ENCODE peak calls at places on chromosomes 3 and 15, in five cellular contexts. U, J, B, D and K are unnamed samples.

GRCh38 chr3:99409961-99410360 is 228.4 kb upstream of the COL8A1 start:
- DNase-seq in U (no peak), J (no peak), B (no peak), D (no peak), K (no peak)

GRCh38 chr15:41423979-41424659 is 7.2 kb downstream of the RTF1 start:
- DNase-seq in U (no peak), J (no peak), B (no peak), D (no peak), K (no peak)

GRCh38 chr3:154898916-154899315 is 181.2 kb upstream of the MME start:
- DNase-seq in U (no peak), J (no peak), B (no peak), D (no peak), K (no peak)

GRCh38 chr3:197748597-197749314 is 927 bp upstream of the FYTTD1 start:
- DNase-seq in U (no peak), J (no peak), B (no peak), D (no peak), K (no peak)

GRCh38 chr3:13706451-13706850 is 157.5 kb downstream of the FBLN2 start:
- DNase-seq in U (no peak), J (peak), B (no peak), D (no peak), K (peak)

GRCh38 chr3:100506355-100506754 is 13.9 kb downstream of the TMEM45A start:
- DNase-seq in U (no peak), J (no peak), B (no peak), D (no peak), K (no peak)

GRCh38 chr3:197787412-197787811 is 3.6 kb upstream of the LRCH3 start:
- DNase-seq in U (no peak), J (no peak), B (no peak), D (no peak), K (peak)

GRCh38 chr3:175378348-175378747 is 519.2 kb downstream of the NAALADL2 start:
- DNase-seq in U (no peak), J (no peak), B (no peak), D (no peak), K (no peak)

GRCh38 chr15:88348579-88349255 is 92.2 kb upstream of the NTRK3 start:
- DNase-seq in U (no peak), J (no peak), B (no peak), D (no peak), K (no peak)

GRCh38 chr3:70824078-70824477 is 511.6 kb upstream of the MDFIC2 start:
- DNase-seq in U (no peak), J (no peak), B (no peak), D (no peak), K (no peak)

GRCh38 chr3:127986803-127987202 is 65.4 kb upstream of the SEC61A1 start:
- DNase-seq in U (peak), J (no peak), B (no peak), D (no peak), K (no peak)

GRCh38 chr3:174618368-174618767 is 240.8 kb upstream of the NAALADL2 start:
- DNase-seq in U (no peak), J (no peak), B (no peak), D (no peak), K (no peak)

GRCh38 chr3:159840900-159841299 is 147.7 kb upstream of the IL12A start:
- DNase-seq in U (no peak), J (no peak), B (no peak), D (no peak), K (no peak)

GRCh38 chr15:71440479-71441071 is 325.3 kb downstream of the THSD4 start:
- DNase-seq in U (no peak), J (no peak), B (no peak), D (peak), K (no peak)

GRCh38 chr3:123878807-123879206 is 5.3 kb downstream of the MYLK start:
- DNase-seq in U (no peak), J (no peak), B (no peak), D (no peak), K (no peak)

GRCh38 chr3:123877466-123877865 is 6.7 kb downstream of the MYLK start:
- DNase-seq in U (no peak), J (no peak), B (no peak), D (no peak), K (no peak)

GRCh38 chr3:123880998-123881561 is 3.1 kb downstream of the MYLK start:
- DNase-seq in U (peak), J (no peak), B (no peak), D (peak), K (no peak)

GRCh38 chr3:123877965-123878364 is 6.2 kb downstream of the MYLK start:
- DNase-seq in U (no peak), J (no peak), B (no peak), D (no peak), K (no peak)

GRCh38 chr3:123876858-123877257 is 7.3 kb downstream of the MYLK start:
- DNase-seq in U (no peak), J (no peak), B (no peak), D (no peak), K (no peak)
- TF ChIP-seq CTCF in U (no peak), J (no peak), B (no peak), D (peak), K (no peak)

DNA sequence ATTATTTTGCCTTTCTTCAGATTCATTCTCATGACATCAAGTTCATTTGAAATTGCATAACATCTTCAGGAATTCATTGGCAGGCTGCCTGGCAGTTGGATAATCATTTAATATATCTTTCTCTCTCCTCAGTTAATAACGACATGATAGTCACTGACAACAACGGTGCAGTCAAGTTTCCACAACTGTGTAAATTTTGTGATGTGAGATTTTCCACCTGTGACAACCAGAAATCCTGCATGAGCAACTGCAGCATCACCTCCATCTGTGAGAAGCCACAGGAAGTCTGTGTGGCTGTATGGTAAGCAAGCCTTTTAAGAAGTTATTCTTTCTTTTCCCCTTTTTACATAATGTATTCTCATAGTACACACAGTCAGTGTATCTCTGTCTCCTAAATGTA is 38.2 kb downstream of the TGFBR2 start:
- DNase-seq in U (no peak), J (peak), B (no peak), D (no peak), K (peak)
- TF ChIP-seq EP300 in U (no peak), J (no peak), B (no peak), D (no peak), K (no peak)

GRCh38 chr15:39979606-39980005 is 45.7 kb downstream of the EIF2AK4 start:
- DNase-seq in U (no peak), J (no peak), B (no peak), D (no peak), K (no peak)

GRCh38 chr15:39974656-39975230 is 40.8 kb downstream of the EIF2AK4 start:
- DNase-seq in U (no peak), J (no peak), B (no peak), D (no peak), K (no peak)

DNA sequence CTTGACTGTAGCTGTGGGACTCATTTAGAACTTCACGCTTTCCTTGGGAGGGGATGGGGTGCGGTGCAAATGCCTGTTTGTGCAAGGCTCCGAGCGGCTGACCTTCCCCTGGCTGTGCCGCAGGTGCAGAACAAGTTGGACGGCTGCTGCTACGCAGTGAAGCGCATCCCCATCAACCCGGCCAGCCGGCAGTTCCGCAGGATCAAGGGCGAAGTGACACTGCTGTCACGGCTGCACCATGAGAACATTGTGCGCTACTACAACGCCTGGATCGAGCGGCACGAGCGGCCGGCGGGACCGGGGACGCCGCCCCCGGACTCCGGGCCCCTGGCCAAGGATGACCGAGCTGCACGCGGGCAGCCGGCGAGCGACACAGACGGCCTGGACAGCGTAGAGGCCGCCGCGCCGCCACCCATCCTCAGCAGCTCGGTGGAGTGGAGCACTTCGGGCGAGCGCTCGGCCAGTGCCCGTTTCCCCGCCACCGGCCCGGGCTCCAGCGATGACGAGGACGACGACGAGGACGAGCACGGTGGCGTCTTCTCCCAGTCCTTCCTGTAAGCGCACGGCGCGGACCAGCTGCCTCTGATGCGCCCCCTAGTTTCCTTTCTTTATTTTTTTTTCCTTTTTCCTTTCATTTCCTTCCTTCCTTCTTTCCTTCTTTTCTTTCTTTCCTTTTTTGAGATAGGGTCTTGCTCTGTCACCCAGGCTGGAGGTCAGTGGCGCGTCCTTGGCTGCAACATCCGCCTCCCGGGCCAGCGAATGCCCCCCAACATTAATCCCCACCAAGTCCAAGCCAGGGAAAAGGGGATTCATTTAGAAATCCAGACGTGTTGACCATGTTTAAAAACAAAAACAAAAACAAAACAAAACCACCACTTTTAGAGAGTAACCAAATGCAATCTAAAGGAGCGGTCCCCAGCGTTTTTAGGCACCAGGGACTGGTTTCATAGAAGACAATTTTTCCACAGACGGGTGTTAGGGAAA is 42.7 kb downstream of the EIF2AK4 start:
- DNase-seq in U (no peak), J (no peak), B (peak), D (no peak), K (peak)
- TF ChIP-seq CTCF in U (peak), J (peak), B (peak), D (no peak), K (peak)

GRCh38 chr3:195160257-195160898 is 110.6 kb downstream of the XXYLT1 start:
- DNase-seq in U (no peak), J (no peak), B (no peak), D (no peak), K (no peak)
- TF ChIP-seq EP300 in U (peak), J (no peak), B (no peak), D (no peak), K (no peak)

DNA sequence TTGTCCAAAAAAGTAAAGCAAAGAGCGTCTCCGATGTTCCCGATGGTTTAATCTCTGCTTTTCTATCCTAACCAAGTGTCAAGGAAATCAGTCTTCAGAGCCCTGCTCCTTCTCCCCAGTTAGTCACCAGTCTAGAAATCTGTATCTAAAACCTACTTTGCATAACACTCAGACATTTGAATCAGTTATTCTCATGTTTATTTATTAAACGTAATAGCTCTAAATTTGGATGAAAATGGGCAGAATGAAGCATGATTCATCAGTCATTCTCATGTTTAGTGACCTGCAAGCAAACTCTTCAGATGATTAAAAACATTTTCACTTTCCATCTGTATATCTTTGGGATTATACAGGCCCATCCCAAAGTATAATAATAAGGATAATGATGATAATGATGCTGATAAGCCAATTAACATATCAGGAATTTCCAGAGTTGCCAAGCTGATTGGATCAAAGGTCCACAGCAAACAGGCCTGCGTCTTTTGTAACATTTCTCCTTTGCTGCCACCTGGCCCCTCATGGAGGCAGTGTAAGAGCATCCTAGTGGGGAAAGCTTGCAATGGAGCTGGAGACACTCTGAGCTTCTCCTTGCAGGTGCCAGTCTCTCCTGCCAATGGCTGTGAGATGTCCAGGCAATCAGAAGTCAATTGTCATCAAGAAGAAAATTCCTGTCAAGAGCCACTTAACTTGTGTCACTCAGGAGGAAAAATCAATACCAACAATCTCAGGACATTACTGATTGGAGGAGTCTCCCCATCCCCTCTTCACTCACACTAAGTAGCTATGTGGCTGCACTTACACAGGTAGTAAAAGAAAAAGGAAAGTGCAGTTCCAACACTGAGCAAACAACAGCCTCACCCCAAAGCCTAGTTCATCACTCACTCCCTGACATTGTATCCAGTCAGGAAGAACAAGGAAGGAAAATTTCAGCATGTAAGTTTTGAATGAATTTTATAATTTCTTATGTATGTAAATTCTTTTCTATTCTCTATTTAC is 273.7 kb downstream of the IGSF11 start:
- DNase-seq in U (no peak), J (no peak), B (no peak), D (no peak), K (no peak)
- TF ChIP-seq CTCF in U (no peak), J (no peak), B (no peak), D (no peak), K (no peak)

GRCh38 chr3:194537732-194538247 is 51.0 kb upstream of the ATP13A3 start:
- DNase-seq in U (no peak), J (no peak), B (no peak), D (no peak), K (peak)
- TF ChIP-seq EP300 in U (no peak), J (no peak), B (no peak), D (no peak), K (no peak)

DNA sequence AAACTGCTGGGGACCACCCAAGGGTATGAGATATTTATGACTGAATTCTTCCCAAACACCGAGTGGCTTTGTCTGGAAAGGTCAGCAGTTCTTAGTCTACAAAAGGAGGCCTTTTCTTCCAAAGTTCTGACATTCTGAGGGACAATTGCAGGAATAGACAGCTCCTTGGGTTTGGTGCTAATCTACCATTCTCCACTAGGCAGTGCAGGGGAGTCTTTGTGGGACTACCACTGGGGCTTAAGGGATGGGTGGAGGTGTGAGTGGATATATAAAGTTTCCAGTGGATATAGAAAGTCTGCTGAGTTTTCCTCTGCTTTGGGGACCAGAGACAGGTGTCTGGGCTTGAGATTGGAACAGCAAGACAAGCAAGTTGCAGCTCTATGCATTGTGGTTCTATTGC is 62.7 kb downstream of the EXOG start:
- DNase-seq in U (no peak), J (no peak), B (no peak), D (no peak), K (no peak)
- TF ChIP-seq CTCF in U (no peak), J (no peak), B (no peak), D (no peak), K (no peak)

DNA sequence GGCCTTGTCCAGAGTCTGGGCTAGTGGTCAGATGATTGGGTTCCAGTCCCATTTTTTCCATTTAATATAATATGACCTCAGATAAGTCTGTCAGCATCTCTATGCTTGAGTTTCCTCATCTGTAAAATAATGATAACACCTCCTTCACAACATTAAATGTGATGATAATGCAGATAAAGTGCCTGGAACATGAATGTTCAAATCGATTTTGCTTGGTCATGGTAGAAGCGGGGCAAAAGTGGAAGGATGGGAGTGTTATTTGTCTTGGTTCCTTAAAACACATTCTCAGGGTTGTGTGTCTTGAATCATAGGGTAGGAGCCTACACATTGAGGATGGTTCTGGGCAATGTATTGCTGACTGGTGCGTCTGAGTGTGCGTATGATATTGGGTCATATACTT is 16.9 kb downstream of the ARIH2 start:
- DNase-seq in U (no peak), J (no peak), B (no peak), D (no peak), K (no peak)
- TF ChIP-seq EP300 in U (no peak), J (no peak), B (no peak), D (no peak), K (no peak)

DNA sequence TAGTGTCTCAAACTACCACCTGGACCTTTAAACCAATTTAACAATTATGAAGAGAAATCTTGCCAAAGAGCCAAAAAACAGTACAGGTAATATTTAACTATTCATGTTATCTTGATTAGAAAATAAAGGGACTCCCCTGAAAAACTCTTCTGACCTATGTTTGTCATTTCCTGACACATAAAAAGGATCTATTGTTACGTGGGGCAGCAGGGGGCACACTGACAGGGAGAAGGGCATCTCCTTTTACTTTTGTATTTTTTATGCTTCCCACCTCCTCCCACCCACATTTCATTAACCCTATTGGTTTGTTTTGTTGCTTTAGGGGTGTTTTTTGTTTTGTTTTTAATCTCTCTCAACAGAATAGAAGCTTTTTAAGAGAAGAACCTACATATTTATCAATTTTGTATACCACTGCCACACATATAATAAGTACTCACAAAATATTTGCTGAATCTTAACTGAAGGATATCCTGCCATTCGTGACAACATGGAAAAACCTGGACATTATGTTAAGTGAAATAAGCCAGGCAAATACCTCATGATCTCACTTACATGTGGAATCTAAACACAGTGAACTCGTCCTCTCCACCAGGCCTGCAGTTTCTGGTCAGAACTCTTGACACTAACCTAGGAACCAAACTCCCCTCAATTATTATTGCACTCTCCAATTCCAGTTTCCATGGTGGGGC is 17.7 kb downstream of the STAG1 start:
- DNase-seq in U (no peak), J (no peak), B (no peak), D (no peak), K (no peak)
- TF ChIP-seq CTCF in U (no peak), J (no peak), B (no peak), D (no peak), K (no peak)